ENCODE peak calls at places on chromosomes 5 and 9, in four cellular contexts. V, E, Y and X are unnamed samples.

GRCh38 chr5:144333336-144333920 is 162.8 kb downstream of the KCTD16 start:
- DNase-seq in V (no peak), E (no peak), Y (peak), X (no peak)

GRCh38 chr9:116661037-116661954 is 25.8 kb upstream of the TRIM32 start:
- DNase-seq in V (peak), E (peak), Y (peak), X (peak)

GRCh38 chr5:132211787-132212186 is 15.9 kb downstream of the P4HA2 start:
- DNase-seq in V (no peak), E (no peak), Y (no peak), X (no peak)

GRCh38 chr5:72325566-72326297 is 5.6 kb downstream of the PTCD2 start:
- DNase-seq in V (no peak), E (no peak), Y (no peak), X (no peak)

GRCh38 chr9:113519401-113520108 is 56.0 kb downstream of the RGS3 start:
- DNase-seq in V (no peak), E (no peak), Y (no peak), X (no peak)

GRCh38 chr5:180908998-180909731 is 10.2 kb downstream of the BTNL8 start:
- DNase-seq in V (peak), E (no peak), Y (no peak), X (peak)

GRCh38 chr5:14917719-14918118 is 46.1 kb upstream of the ANKH start:
- DNase-seq in V (no peak), E (no peak), Y (no peak), X (no peak)

GRCh38 chr9:81389569-81389993 is 299.8 kb downstream of the TLE1 start:
- DNase-seq in V (no peak), E (no peak), Y (no peak), X (no peak)

GRCh38 chr5:83475540-83476469 is 4.3 kb downstream of the VCAN start:
- DNase-seq in V (no peak), E (no peak), Y (no peak), X (no peak)

GRCh38 chr5:79536193-79536906 is 22.4 kb upstream of the HOMER1 start:
- DNase-seq in V (no peak), E (no peak), Y (no peak), X (no peak)

GRCh38 chr5:115295775-115296129 is 702 bp downstream of the CCDC112 start:
- DNase-seq in V (peak), E (no peak), Y (no peak), X (no peak)

GRCh38 chr5:112119527-112119926 is 299.6 kb downstream of the EPB41L4A start:
- DNase-seq in V (no peak), E (no peak), Y (peak), X (peak)

GRCh38 chr5:143985832-143986485 is 174.0 kb downstream of the HMHB1 start:
- DNase-seq in V (no peak), E (no peak), Y (no peak), X (no peak)

GRCh38 chr5:174531782-174532191 is 192.6 kb upstream of the MSX2 start:
- DNase-seq in V (no peak), E (no peak), Y (no peak), X (peak)

GRCh38 chr9:114382951-114383865 is 4.6 kb downstream of the AKNA start:
- DNase-seq in V (no peak), E (no peak), Y (no peak), X (peak)

GRCh38 chr9:93580654-93581380 is 4.4 kb downstream of the PHF2 start:
- DNase-seq in V (no peak), E (no peak), Y (no peak), X (no peak)

GRCh38 chr9:123360161-123361085 is 4.4 kb downstream of the CRB2 start:
- DNase-seq in V (peak), E (peak), Y (no peak), X (no peak)

GRCh38 chr9:124008855-124009834 is 2.4 kb upstream of the LHX2 start:
- DNase-seq in V (no peak), E (no peak), Y (no peak), X (no peak)

GRCh38 chr9:122386316-122386872 is 15.6 kb downstream of the PTGS1 start:
- DNase-seq in V (no peak), E (no peak), Y (no peak), X (no peak)

GRCh38 chr9:16221822-16222547 is 648.5 kb downstream of the BNC2 start:
- DNase-seq in V (no peak), E (no peak), Y (no peak), X (no peak)

GRCh38 chr5:74875994-74876791 is 10.0 kb upstream of the FAM169A start:
- DNase-seq in V (no peak), E (no peak), Y (no peak), X (no peak)

GRCh38 chr5:125978015-125978414 is 445.2 kb upstream of the GRAMD2B start:
- DNase-seq in V (no peak), E (no peak), Y (no peak), X (no peak)

GRCh38 chr5:156409834-156410233 is 82.9 kb downstream of the SGCD start:
- DNase-seq in V (no peak), E (no peak), Y (no peak), X (no peak)
- TF ChIP-seq SPI1 in V (no peak), E (no peak), Y (no peak), X (no peak)

GRCh38 chr9:97958812-97959511 is 21.0 kb upstream of the HEMGN start:
- DNase-seq in V (no peak), E (no peak), Y (no peak), X (no peak)
- TF ChIP-seq SPI1 in V (no peak), E (no peak), Y (no peak), X (no peak)

GRCh38 chr9:127033784-127034183 is 88.7 kb downstream of the ANGPTL2 start:
- DNase-seq in V (no peak), E (no peak), Y (no peak), X (no peak)

GRCh38 chr9:127035423-127035822 is 87.0 kb downstream of the ANGPTL2 start:
- DNase-seq in V (no peak), E (no peak), Y (no peak), X (no peak)

GRCh38 chr9:127033059-127033458 is 89.4 kb downstream of the ANGPTL2 start:
- DNase-seq in V (no peak), E (no peak), Y (no peak), X (no peak)

GRCh38 chr9:127035948-127036347 is 86.5 kb downstream of the ANGPTL2 start:
- DNase-seq in V (no peak), E (no peak), Y (no peak), X (no peak)

GRCh38 chr9:127034691-127035090 is 87.7 kb downstream of the ANGPTL2 start:
- DNase-seq in V (peak), E (no peak), Y (no peak), X (no peak)
- TF ChIP-seq SPI1 in V (no peak), E (no peak), Y (no peak), X (no peak)

GRCh38 chr5:170848033-170848432 is 13.8 kb upstream of the RANBP17 start:
- DNase-seq in V (no peak), E (no peak), Y (no peak), X (no peak)
- TF ChIP-seq SPI1 in V (no peak), E (no peak), Y (no peak), X (no peak)

GRCh38 chr5:169343761-169344160 is 42.8 kb upstream of the SLIT3 start:
- DNase-seq in V (no peak), E (no peak), Y (no peak), X (no peak)
- TF ChIP-seq SPI1 in V (no peak), E (no peak), Y (no peak), X (no peak)

GRCh38 chr5:178071108-178071507 is 42.2 kb upstream of the N4BP3 start:
- DNase-seq in V (no peak), E (no peak), Y (no peak), X (no peak)
- TF ChIP-seq SPI1 in V (no peak), E (no peak), Y (no peak), X (no peak)

GRCh38 chr5:43728581-43728980 is 125.6 kb downstream of the NNT start:
- DNase-seq in V (no peak), E (no peak), Y (no peak), X (no peak)

GRCh38 chr5:43731573-43731972 is 128.6 kb downstream of the NNT start:
- DNase-seq in V (no peak), E (no peak), Y (no peak), X (no peak)

GRCh38 chr5:43730832-43731342 is 127.9 kb downstream of the NNT start:
- DNase-seq in V (no peak), E (no peak), Y (no peak), X (peak)

GRCh38 chr5:43729846-43730478 is 127.0 kb downstream of the NNT start:
- DNase-seq in V (no peak), E (no peak), Y (no peak), X (no peak)
- TF ChIP-seq SPI1 in V (no peak), E (no peak), Y (no peak), X (no peak)

GRCh38 chr5:113151641-113152040 is 175.0 kb downstream of the DCP2 start:
- DNase-seq in V (no peak), E (no peak), Y (no peak), X (no peak)

GRCh38 chr5:113150821-113151220 is 174.2 kb downstream of the DCP2 start:
- DNase-seq in V (no peak), E (no peak), Y (no peak), X (no peak)

GRCh38 chr5:113156271-113156878 is 179.8 kb downstream of the DCP2 start:
- DNase-seq in V (no peak), E (no peak), Y (no peak), X (no peak)

GRCh38 chr5:113152053-113152452 is 175.5 kb downstream of the DCP2 start:
- DNase-seq in V (no peak), E (no peak), Y (no peak), X (no peak)

GRCh38 chr5:113153512-113154097 is 177.0 kb downstream of the DCP2 start:
- DNase-seq in V (no peak), E (no peak), Y (no peak), X (no peak)
- TF ChIP-seq SPI1 in V (no peak), E (no peak), Y (no peak), X (no peak)